ENCODE peak calls at places on chromosomes 4 and X, in four cellular contexts. P is iris pigment epithelial cell, H is uterus, B is C1 segment of cervical spinal cord. I is an unnamed sample.

GRCh38 chr4:186168750-186169149 is 22.6 kb upstream of the CYP4V2 start:
- DNase-seq in P (no peak), H (no peak), B (no peak), I (no peak)

GRCh38 chr4:7412586-7412975 is 22.1 kb downstream of the PSAPL1 start:
- DNase-seq in P (no peak), B (no peak), H (peak), I (no peak)

GRCh38 chr4:127648061-127648460 is 15.3 kb downstream of the INTU start:
- DNase-seq in P (peak), H (no peak), B (no peak), I (no peak)

GRCh38 chrX:35149517-35149916 is 206.9 kb downstream of the FAM47B start:
- DNase-seq in B (no peak), P (no peak), H (no peak), I (no peak)

GRCh38 chr4:45580306-45580705 is 543.5 kb downstream of the GABRG1 start:
- DNase-seq in P (no peak), B (no peak), H (no peak), I (no peak)

GRCh38 chr4:73438582-73439215 is 2.7 kb downstream of the AFP start:
- DNase-seq in P (peak), B (no peak), H (no peak), I (no peak)

GRCh38 chr4:60879135-60879701 is 320.9 kb upstream of the ADGRL3 start:
- DNase-seq in P (no peak), H (no peak), B (no peak), I (no peak)

GRCh38 chrX:55342533-55343501 is 78.1 kb upstream of the PAGE3 start:
- DNase-seq in B (no peak), H (no peak), P (peak), I (peak)

GRCh38 chr4:102868153-102868781 is 525 bp upstream of the CISD2 start:
- DNase-seq in B (no peak), P (no peak), H (peak), I (no peak)

GRCh38 chrX:63784902-63785692 is at the start of gene ARHGEF9:
- DNase-seq in B (no peak), H (peak), P (peak), I (no peak)

GRCh38 chrX:17706676-17707075 is 30.6 kb upstream of the SCML1 start:
- DNase-seq in P (peak), B (no peak), H (no peak), I (no peak)

GRCh38 chr4:151049430-151049884 is 34.4 kb upstream of the LRBA start:
- DNase-seq in P (no peak), H (no peak), B (no peak), I (no peak)

GRCh38 chrX:46849933-46850332 is 13.1 kb downstream of the RP2 start:
- DNase-seq in H (no peak), P (peak), B (no peak), I (no peak)

GRCh38 chr4:181578911-181579310 is 664.3 kb upstream of the TENM3 start:
- DNase-seq in B (no peak), P (no peak), H (no peak), I (no peak)

GRCh38 chr4:7952615-7953014 is 13.0 kb upstream of the AFAP1 start:
- DNase-seq in B (no peak), P (no peak), H (no peak), I (no peak)

GRCh38 chrX:55813150-55813549 is 95.6 kb downstream of the RRAGB start:
- DNase-seq in P (no peak), H (no peak), B (no peak), I (no peak)

GRCh38 chrX:153387345-153387744 is 13.8 kb downstream of the PNMA6E start:
- DNase-seq in H (no peak), P (no peak), B (no peak), I (no peak)

GRCh38 chrX:68490644-68491043 is 8.2 kb upstream of the YIPF6 start:
- DNase-seq in B (no peak), P (peak), H (no peak), I (no peak)

GRCh38 chrX:39815621-39816020 is 282.1 kb downstream of the BCOR start:
- DNase-seq in H (no peak), P (no peak), B (no peak), I (no peak)

GRCh38 chr4:113603926-113604325 is 157.6 kb downstream of the CAMK2D start:
- DNase-seq in P (no peak), H (no peak), B (no peak), I (no peak)

GRCh38 chr4:39383690-39384089 is 17.5 kb upstream of the RFC1 start:
- DNase-seq in H (no peak), B (no peak), P (no peak), I (no peak)